ENCODE peak calls at places on chromosomes 12 and 14, in ten cellular contexts. One of them, this sample, is unnamed.

GRCh38 chr14:68884031-68885030 is 91.5 kb upstream of the ZFP36L1 start:
- DNase-seq in SJSA1: no peak
- DNase-seq in stimulated activated CD4-positive, alpha-beta T cell treated with anti-CD3 and anti-CD28 coated beads, Interleukin-4, amount 100 ng/mL, for 48 hours: no peak
- DNase-seq in C1 segment of cervical spinal cord: peak; percentile 43
- DNase-seq in CD14-positive monocyte: no peak
- DNase-seq in AG10803: peak; percentile 86
- DNase-seq in fibroblast of gingiva: peak; percentile 89
- DNase-seq in cardiac muscle cell: no peak
- DNase-seq in activated T-helper 1 cell treated with Interleukin-2 at 50 U/mL for 16 hours: no peak
- DNase-seq in naive thymus-derived CD4-positive, alpha-beta T cell: no peak
- DNase-seq in this sample: no peak

GRCh38 chr12:10968765-10969456 is 17.8 kb downstream of the TAS2R50 start:
- DNase-seq in fibroblast of gingiva: peak; percentile 81
- DNase-seq in stimulated activated CD4-positive, alpha-beta T cell treated with anti-CD3 and anti-CD28 coated beads, Interleukin-4, amount 100 ng/mL, for 48 hours: no peak
- DNase-seq in activated T-helper 1 cell treated with Interleukin-2 at 50 U/mL for 16 hours: no peak
- DNase-seq in naive thymus-derived CD4-positive, alpha-beta T cell: no peak
- DNase-seq in SJSA1: no peak
- DNase-seq in cardiac muscle cell: no peak
- DNase-seq in CD14-positive monocyte: no peak
- DNase-seq in AG10803: peak; percentile 67
- DNase-seq in C1 segment of cervical spinal cord: no peak
- DNase-seq in this sample: no peak

GRCh38 chr12:84636801-84637285 is 275.8 kb downstream of the SLC6A15 start:
- DNase-seq in C1 segment of cervical spinal cord: no peak
- DNase-seq in naive thymus-derived CD4-positive, alpha-beta T cell: no peak
- DNase-seq in stimulated activated CD4-positive, alpha-beta T cell treated with anti-CD3 and anti-CD28 coated beads, Interleukin-4, amount 100 ng/mL, for 48 hours: no peak
- DNase-seq in CD14-positive monocyte: no peak
- DNase-seq in SJSA1: peak; percentile 59
- DNase-seq in cardiac muscle cell: no peak
- DNase-seq in activated T-helper 1 cell treated with Interleukin-2 at 50 U/mL for 16 hours: no peak
- DNase-seq in fibroblast of gingiva: peak; percentile 30
- DNase-seq in AG10803: peak; percentile 40
- DNase-seq in this sample: no peak

GRCh38 chr12:124240493-124240892 is 54.4 kb upstream of the RFLNA start:
- DNase-seq in C1 segment of cervical spinal cord: no peak
- DNase-seq in stimulated activated CD4-positive, alpha-beta T cell treated with anti-CD3 and anti-CD28 coated beads, Interleukin-4, amount 100 ng/mL, for 48 hours: no peak
- DNase-seq in activated T-helper 1 cell treated with Interleukin-2 at 50 U/mL for 16 hours: no peak
- DNase-seq in CD14-positive monocyte: no peak
- DNase-seq in SJSA1: no peak
- DNase-seq in cardiac muscle cell: peak; percentile 9
- DNase-seq in naive thymus-derived CD4-positive, alpha-beta T cell: no peak
- DNase-seq in AG10803: no peak
- DNase-seq in fibroblast of gingiva: no peak
- DNase-seq in this sample: peak; percentile 93

GRCh38 chr12:121279507-121279915 is 17.0 kb downstream of the CAMKK2 start:
- DNase-seq in AG10803: peak; percentile 21
- DNase-seq in cardiac muscle cell: no peak
- DNase-seq in activated T-helper 1 cell treated with Interleukin-2 at 50 U/mL for 16 hours: no peak
- DNase-seq in fibroblast of gingiva: peak; percentile 28
- DNase-seq in CD14-positive monocyte: no peak
- DNase-seq in stimulated activated CD4-positive, alpha-beta T cell treated with anti-CD3 and anti-CD28 coated beads, Interleukin-4, amount 100 ng/mL, for 48 hours: no peak
- DNase-seq in SJSA1: no peak
- DNase-seq in C1 segment of cervical spinal cord: peak; percentile 59
- DNase-seq in naive thymus-derived CD4-positive, alpha-beta T cell: no peak
- DNase-seq in this sample: no peak

GRCh38 chr12:57173089-57173488 is 25.7 kb upstream of the LRP1-AS start:
- DNase-seq in AG10803: no peak
- DNase-seq in SJSA1: no peak
- DNase-seq in activated T-helper 1 cell treated with Interleukin-2 at 50 U/mL for 16 hours: no peak
- DNase-seq in stimulated activated CD4-positive, alpha-beta T cell treated with anti-CD3 and anti-CD28 coated beads, Interleukin-4, amount 100 ng/mL, for 48 hours: peak; percentile 16
- DNase-seq in cardiac muscle cell: peak; percentile 23
- DNase-seq in C1 segment of cervical spinal cord: no peak
- DNase-seq in naive thymus-derived CD4-positive, alpha-beta T cell: no peak
- DNase-seq in CD14-positive monocyte: no peak
- DNase-seq in fibroblast of gingiva: no peak
- DNase-seq in this sample: peak; percentile 67

GRCh38 chr14:72783741-72784140 is 110.2 kb downstream of the DPF3 start:
- DNase-seq in CD14-positive monocyte: no peak
- DNase-seq in activated T-helper 1 cell treated with Interleukin-2 at 50 U/mL for 16 hours: no peak
- DNase-seq in stimulated activated CD4-positive, alpha-beta T cell treated with anti-CD3 and anti-CD28 coated beads, Interleukin-4, amount 100 ng/mL, for 48 hours: no peak
- DNase-seq in SJSA1: no peak
- DNase-seq in AG10803: no peak
- DNase-seq in cardiac muscle cell: no peak
- DNase-seq in C1 segment of cervical spinal cord: no peak
- DNase-seq in naive thymus-derived CD4-positive, alpha-beta T cell: no peak
- DNase-seq in fibroblast of gingiva: no peak
- DNase-seq in this sample: no peak

GRCh38 chr14:96105089-96105920 is 66.1 kb downstream of the C14orf132 start:
- DNase-seq in CD14-positive monocyte: no peak
- DNase-seq in naive thymus-derived CD4-positive, alpha-beta T cell: no peak
- DNase-seq in stimulated activated CD4-positive, alpha-beta T cell treated with anti-CD3 and anti-CD28 coated beads, Interleukin-4, amount 100 ng/mL, for 48 hours: no peak
- DNase-seq in C1 segment of cervical spinal cord: no peak
- DNase-seq in AG10803: no peak
- DNase-seq in SJSA1: no peak
- DNase-seq in cardiac muscle cell: no peak
- DNase-seq in fibroblast of gingiva: no peak
- DNase-seq in activated T-helper 1 cell treated with Interleukin-2 at 50 U/mL for 16 hours: no peak
- DNase-seq in this sample: no peak

GRCh38 chr14:21748869-21749303 is 75.3 kb upstream of the OR4E1 start:
- DNase-seq in fibroblast of gingiva: no peak
- DNase-seq in C1 segment of cervical spinal cord: peak; percentile 0
- DNase-seq in stimulated activated CD4-positive, alpha-beta T cell treated with anti-CD3 and anti-CD28 coated beads, Interleukin-4, amount 100 ng/mL, for 48 hours: peak; percentile 35
- DNase-seq in cardiac muscle cell: peak; percentile 69
- DNase-seq in AG10803: peak; percentile 6
- DNase-seq in naive thymus-derived CD4-positive, alpha-beta T cell: peak; percentile 51
- DNase-seq in SJSA1: peak; percentile 10
- DNase-seq in activated T-helper 1 cell treated with Interleukin-2 at 50 U/mL for 16 hours: no peak
- DNase-seq in CD14-positive monocyte: no peak
- DNase-seq in this sample: peak; percentile 99

GRCh38 chr14:24150061-24150460 is 2.8 kb downstream of the RNF31 start:
- DNase-seq in cardiac muscle cell: no peak
- DNase-seq in fibroblast of gingiva: no peak
- DNase-seq in SJSA1: no peak
- DNase-seq in activated T-helper 1 cell treated with Interleukin-2 at 50 U/mL for 16 hours: no peak
- DNase-seq in stimulated activated CD4-positive, alpha-beta T cell treated with anti-CD3 and anti-CD28 coated beads, Interleukin-4, amount 100 ng/mL, for 48 hours: no peak
- DNase-seq in CD14-positive monocyte: no peak
- DNase-seq in naive thymus-derived CD4-positive, alpha-beta T cell: no peak
- DNase-seq in AG10803: no peak
- DNase-seq in C1 segment of cervical spinal cord: no peak
- DNase-seq in this sample: no peak